ENCODE peak calls at places on chromosomes 4 and X, in nine cellular contexts. N is cardiac muscle cell; D is CD8-positive, alpha-beta memory T cell; E is lower lobe of right lung; Z is body of pancreas; U is MM.1S; J is heart right ventricle; S is A549; G is A673. I is an unnamed sample.

GRCh38 chr4:187363453-187363852 is 632.1 kb upstream of the ZFP42 start:
- DNase-seq in N (no peak), D (no peak), E (no peak), Z (no peak), U (no peak), J (no peak), S (no peak), G (no peak), I (no peak)

GRCh38 chr4:140533951-140534480 is 10.0 kb downstream of the ELMOD2 start:
- DNase-seq in N (peak; percentile 10), D (no peak), E (no peak), Z (no peak), U (no peak), J (no peak), S (no peak), G (no peak), I (no peak)

GRCh38 chr4:153156263-153156662 is 48.0 kb upstream of the TRIM2 start:
- DNase-seq in N (peak; percentile 22), D (no peak), E (no peak), Z (no peak), U (no peak), J (no peak), S (no peak), G (peak; percentile 90), I (no peak)

GRCh38 chrX:69501433-69501832 is 2.7 kb upstream of the NALF2 start:
- DNase-seq in N (peak; percentile 20), D (no peak), E (no peak), Z (peak; percentile 68), U (peak; percentile 12), J (peak; percentile 29), S (no peak), G (peak; percentile 52), I (no peak)

GRCh38 chr4:74056858-74057562 is 18.5 kb upstream of the CXCL3 start:
- DNase-seq in N (peak; percentile 83), D (no peak), E (no peak), Z (no peak), U (no peak), J (no peak), S (peak; percentile 26), G (peak; percentile 45), I (no peak)

GRCh38 chr4:82201805-82202636 is 171.8 kb downstream of the HNRNPD start:
- DNase-seq in N (peak; percentile 78), D (peak; percentile 16), E (no peak), Z (peak; percentile 34), U (peak; percentile 49), J (peak; percentile 22), S (no peak), G (peak; percentile 80), I (no peak)

GRCh38 chr4:71857713-71858451 is 74.0 kb upstream of the GC start:
- DNase-seq in N (no peak), D (no peak), E (no peak), Z (no peak), U (no peak), J (no peak), S (no peak), G (no peak), I (no peak)

GRCh38 chrX:31314921-31315320 is 243.1 kb upstream of the FTHL17 start:
- DNase-seq in N (peak; percentile 65), D (no peak), E (no peak), Z (no peak), U (no peak), J (peak; percentile 32), S (no peak), G (no peak), I (no peak)

GRCh38 chr4:89752932-89753598 is 83.9 kb downstream of the SNCA start:
- DNase-seq in N (peak; percentile 80), D (no peak), E (no peak), Z (no peak), U (no peak), J (no peak), S (no peak), G (no peak), I (no peak)

GRCh38 chr4:84499065-84499982 is at the start of gene NKX6-1:
- DNase-seq in N (peak; percentile 62), D (no peak), E (peak; percentile 60), Z (peak; percentile 89), U (no peak), J (peak; percentile 20), S (peak; percentile 53), G (peak; percentile 93), I (no peak)

GRCh38 chr4:84501721-84502267 is 2.7 kb upstream of the NKX6-1 start:
- DNase-seq in N (no peak), D (no peak), E (no peak), Z (no peak), U (no peak), J (no peak), S (no peak), G (no peak), I (no peak)

GRCh38 chr4:84502333-84502954 is 3.4 kb upstream of the NKX6-1 start:
- DNase-seq in N (no peak), D (no peak), E (no peak), Z (no peak), U (no peak), J (no peak), S (no peak), G (no peak), I (no peak)

GRCh38 chr4:84501197-84501492 is 2.1 kb upstream of the NKX6-1 start:
- DNase-seq in N (no peak), D (no peak), E (no peak), Z (no peak), U (no peak), J (no peak), S (no peak), G (no peak), I (no peak)

GRCh38 chr4:84500386-84501196 is 1.5 kb upstream of the NKX6-1 start:
- DNase-seq in N (no peak), D (no peak), E (no peak), Z (no peak), U (no peak), J (no peak), S (no peak), G (no peak), I (no peak)
- H3K9me3 ChIP-seq in N (no peaks in the 10 kb centered on the region), D (no peaks in the 10 kb centered on the region), E (no peaks in the 10 kb centered on the region), Z (no peaks in the 10 kb centered on the region), U (no peaks in the 10 kb centered on the region), J (no peaks in the 10 kb centered on the region), S (no peaks in the 10 kb centered on the region), G (no peaks in the 10 kb centered on the region), I (peaks cover 5% of the 10 kb centered on the region)

GRCh38 chr4:22991576-22991975 is 298.8 kb downstream of the GBA3 start:
- DNase-seq in N (no peak), D (no peak), E (no peak), Z (no peak), U (no peak), J (no peak), S (no peak), G (no peak), I (no peak)
- H3K9me3 ChIP-seq in N (no peaks in the 10 kb centered on the region), D (no peaks in the 10 kb centered on the region), E (no peaks in the 10 kb centered on the region), Z (no peaks in the 10 kb centered on the region), U (no peaks in the 10 kb centered on the region), J (no peaks in the 10 kb centered on the region), S (no peaks in the 10 kb centered on the region), G (peaks cover 12% of the 10 kb centered on the region), I (peaks cover 4% of the 10 kb centered on the region)

DNA sequence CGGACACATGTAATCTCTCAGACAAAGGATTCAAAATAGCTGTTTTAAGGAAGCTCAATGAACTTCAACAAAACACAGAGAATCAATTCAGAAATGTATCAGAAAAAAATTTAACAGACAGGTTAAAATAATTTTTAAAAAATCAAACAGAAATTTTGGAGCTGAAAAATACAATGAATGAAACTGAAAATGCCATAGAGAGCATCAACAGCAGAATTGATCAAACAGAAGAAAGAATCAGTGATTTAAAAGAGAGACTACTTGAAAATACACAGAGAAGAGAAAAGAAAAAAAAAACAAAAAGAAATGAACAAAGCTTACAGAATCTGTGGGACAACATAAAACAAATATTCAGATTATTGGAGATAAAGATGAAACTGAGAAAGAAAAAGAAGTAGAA is 118.8 kb upstream of the GYPA start:
- DNase-seq in N (no peak), D (no peak), E (no peak), Z (no peak), U (no peak), J (no peak), S (no peak), G (no peak), I (no peak)
- H3K9me3 ChIP-seq in N (no peaks in the 10 kb centered on the region), D (no peaks in the 10 kb centered on the region), E (no peaks in the 10 kb centered on the region), Z (no peaks in the 10 kb centered on the region), U (no peaks in the 10 kb centered on the region), J (peaks cover 28% of the 10 kb centered on the region), S (no peaks in the 10 kb centered on the region), G (peaks cover 5% of the 10 kb centered on the region), I (no peaks in the 10 kb centered on the region)

DNA sequence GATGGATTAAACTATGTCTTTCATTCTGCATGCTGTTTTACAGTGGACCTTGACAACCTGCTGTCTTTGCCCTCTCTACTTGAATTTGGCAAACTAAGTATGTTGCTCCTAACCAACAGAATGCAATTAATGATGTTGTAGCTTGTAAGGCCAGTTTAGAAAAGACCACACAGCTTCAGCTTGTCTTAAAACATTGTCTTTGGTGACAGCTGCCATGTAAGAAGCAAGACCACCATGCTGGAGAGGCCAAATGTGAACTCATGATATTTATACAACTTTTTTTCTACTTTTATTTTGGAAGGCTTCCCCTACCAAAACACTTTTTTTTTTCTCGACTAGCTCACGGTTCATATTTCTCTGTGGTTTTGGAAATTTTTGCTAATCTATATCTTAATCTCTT is 278.0 kb upstream of the GNPDA2 start:
- DNase-seq in N (no peak), D (no peak), E (no peak), Z (no peak), U (no peak), J (no peak), S (no peak), G (no peak), I (no peak)
- H3K9me3 ChIP-seq in N (no peaks in the 10 kb centered on the region), D (no peaks in the 10 kb centered on the region), E (no peaks in the 10 kb centered on the region), Z (no peaks in the 10 kb centered on the region), U (no peaks in the 10 kb centered on the region), J (no peaks in the 10 kb centered on the region), S (no peaks in the 10 kb centered on the region), G (no peaks in the 10 kb centered on the region), I (no peaks in the 10 kb centered on the region)

GRCh38 chr4:19987746-19988145 is 264.0 kb upstream of the SLIT2 start:
- DNase-seq in N (peak; percentile 61), D (no peak), E (no peak), Z (no peak), U (no peak), J (no peak), S (no peak), G (no peak), I (no peak)
- H3K9me3 ChIP-seq in N (no peaks in the 10 kb centered on the region), D (no peaks in the 10 kb centered on the region), E (no peaks in the 10 kb centered on the region), Z (no peaks in the 10 kb centered on the region), U (no peaks in the 10 kb centered on the region), J (no peaks in the 10 kb centered on the region), S (no peaks in the 10 kb centered on the region), G (no peaks in the 10 kb centered on the region), I (no peaks in the 10 kb centered on the region)

DNA sequence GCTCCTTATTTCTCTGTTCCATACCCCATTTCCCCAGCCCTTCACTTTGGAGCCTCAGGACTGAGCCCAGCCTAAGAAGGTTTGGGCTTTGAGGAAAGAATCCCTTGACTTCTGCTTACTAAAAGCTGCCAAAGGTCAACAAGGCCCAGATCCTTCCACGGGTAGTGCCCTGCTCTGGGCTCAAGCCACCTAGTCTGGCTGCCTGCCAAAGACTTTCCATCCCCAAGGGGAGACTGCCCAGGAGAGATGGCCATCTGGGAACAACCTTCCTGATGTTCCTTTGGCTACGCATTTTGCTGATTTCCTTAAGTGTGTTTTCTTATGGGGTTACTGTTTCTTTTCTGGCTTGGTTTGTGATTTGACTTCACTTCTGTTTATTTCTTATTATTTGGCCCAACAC is 49.8 kb upstream of the NDP start:
- DNase-seq in N (no peak), D (no peak), E (no peak), Z (no peak), U (no peak), J (no peak), S (no peak), G (no peak), I (no peak)
- H3K9me3 ChIP-seq in N (no peaks in the 10 kb centered on the region), D (no peaks in the 10 kb centered on the region), E (no peaks in the 10 kb centered on the region), Z (no peaks in the 10 kb centered on the region), U (no peaks in the 10 kb centered on the region), J (no peaks in the 10 kb centered on the region), S (no peaks in the 10 kb centered on the region), G (no peaks in the 10 kb centered on the region), I (no peaks in the 10 kb centered on the region)

GRCh38 chrX:152306331-152306730 is 144.8 kb downstream of the GABRA3 start:
- DNase-seq in N (no peak), D (no peak), E (no peak), Z (no peak), U (no peak), J (no peak), S (no peak), G (no peak), I (no peak)
- H3K9me3 ChIP-seq in N (no peaks in the 10 kb centered on the region), D (no peaks in the 10 kb centered on the region), E (no peaks in the 10 kb centered on the region), Z (no peaks in the 10 kb centered on the region), U (no peaks in the 10 kb centered on the region), J (no peaks in the 10 kb centered on the region), S (no peaks in the 10 kb centered on the region), G (peaks cover 11% of the 10 kb centered on the region), I (no peaks in the 10 kb centered on the region)

I was measured in T-helper 17 cell.